ENCODE peak calls at places on chromosomes 2 and 18, in ten cellular contexts. One of them, this sample, is unnamed.

GRCh38 chr18:29028560-29028959 is 851.6 kb upstream of the CDH2 start:
- DNase-seq in naive B cell: no peak
- DNase-seq in G401: no peak
- DNase-seq in NCI-H1436: no peak
- DNase-seq in central memory CD4-positive, alpha-beta T cell: no peak
- DNase-seq in activated CD8-positive, alpha-beta memory T cell treated with anti-CD3 and anti-CD28 coated beads for 4 hours: no peak
- DNase-seq in H7: no peak
- DNase-seq in midbrain: no peak
- DNase-seq in activated gamma-delta T cell treated with anti-CD3 and anti-CD28 coated beads, Interleukin-2, amount 50 U/mL, for 16 hours: no peak
- DNase-seq in nucleus accumbens: no peak
- DNase-seq in this sample: no peak

GRCh38 chr2:15069149-15069548 is 436.6 kb downstream of the LRATD1 start:
- DNase-seq in naive B cell: no peak
- DNase-seq in G401: no peak
- DNase-seq in NCI-H1436: no peak
- DNase-seq in central memory CD4-positive, alpha-beta T cell: no peak
- DNase-seq in activated CD8-positive, alpha-beta memory T cell treated with anti-CD3 and anti-CD28 coated beads for 4 hours: no peak
- DNase-seq in H7: no peak
- DNase-seq in midbrain: no peak
- DNase-seq in activated gamma-delta T cell treated with anti-CD3 and anti-CD28 coated beads, Interleukin-2, amount 50 U/mL, for 16 hours: no peak
- DNase-seq in nucleus accumbens: no peak
- DNase-seq in this sample: no peak

GRCh38 chr2:217222511-217222910 is 362.6 kb upstream of the TNP1 start:
- DNase-seq in naive B cell: peak
- DNase-seq in G401: no peak
- DNase-seq in NCI-H1436: no peak
- DNase-seq in central memory CD4-positive, alpha-beta T cell: no peak
- DNase-seq in activated CD8-positive, alpha-beta memory T cell treated with anti-CD3 and anti-CD28 coated beads for 4 hours: no peak
- DNase-seq in H7: no peak
- DNase-seq in midbrain: no peak
- DNase-seq in activated gamma-delta T cell treated with anti-CD3 and anti-CD28 coated beads, Interleukin-2, amount 50 U/mL, for 16 hours: no peak
- DNase-seq in nucleus accumbens: no peak
- DNase-seq in this sample: peak

GRCh38 chr18:58584219-58585127 is 44.4 kb downstream of the ALPK2 start:
- DNase-seq in naive B cell: no peak
- DNase-seq in G401: no peak
- DNase-seq in NCI-H1436: no peak
- DNase-seq in central memory CD4-positive, alpha-beta T cell: no peak
- DNase-seq in activated CD8-positive, alpha-beta memory T cell treated with anti-CD3 and anti-CD28 coated beads for 4 hours: no peak
- DNase-seq in H7: peak
- DNase-seq in midbrain: no peak
- DNase-seq in activated gamma-delta T cell treated with anti-CD3 and anti-CD28 coated beads, Interleukin-2, amount 50 U/mL, for 16 hours: no peak
- DNase-seq in nucleus accumbens: no peak
- DNase-seq in this sample: no peak

GRCh38 chr2:118249531-118249930 is 161.3 kb downstream of the INSIG2 start:
- DNase-seq in naive B cell: no peak
- DNase-seq in G401: no peak
- DNase-seq in NCI-H1436: no peak
- DNase-seq in central memory CD4-positive, alpha-beta T cell: no peak
- DNase-seq in activated CD8-positive, alpha-beta memory T cell treated with anti-CD3 and anti-CD28 coated beads for 4 hours: no peak
- DNase-seq in H7: no peak
- DNase-seq in midbrain: no peak
- DNase-seq in activated gamma-delta T cell treated with anti-CD3 and anti-CD28 coated beads, Interleukin-2, amount 50 U/mL, for 16 hours: no peak
- DNase-seq in nucleus accumbens: no peak
- DNase-seq in this sample: no peak

GRCh38 chr18:12102136-12102842 is 8.6 kb downstream of the ANKRD62 start:
- DNase-seq in naive B cell: no peak
- DNase-seq in G401: no peak
- DNase-seq in NCI-H1436: no peak
- DNase-seq in central memory CD4-positive, alpha-beta T cell: no peak
- DNase-seq in activated CD8-positive, alpha-beta memory T cell treated with anti-CD3 and anti-CD28 coated beads for 4 hours: no peak
- DNase-seq in H7: no peak
- DNase-seq in midbrain: no peak
- DNase-seq in activated gamma-delta T cell treated with anti-CD3 and anti-CD28 coated beads, Interleukin-2, amount 50 U/mL, for 16 hours: no peak
- DNase-seq in nucleus accumbens: no peak
- DNase-seq in this sample: no peak

GRCh38 chr2:74052732-74053712 is 68.3 kb downstream of the TET3 start:
- DNase-seq in naive B cell: no peak
- DNase-seq in G401: no peak
- DNase-seq in NCI-H1436: no peak
- DNase-seq in central memory CD4-positive, alpha-beta T cell: peak
- DNase-seq in activated CD8-positive, alpha-beta memory T cell treated with anti-CD3 and anti-CD28 coated beads for 4 hours: no peak
- DNase-seq in H7: no peak
- DNase-seq in midbrain: peak
- DNase-seq in activated gamma-delta T cell treated with anti-CD3 and anti-CD28 coated beads, Interleukin-2, amount 50 U/mL, for 16 hours: no peak
- DNase-seq in nucleus accumbens: no peak
- DNase-seq in this sample: peak

GRCh38 chr2:127094509-127095366 is 12.2 kb downstream of the BIN1 start:
- DNase-seq in naive B cell: no peak
- DNase-seq in G401: no peak
- DNase-seq in NCI-H1436: no peak
- DNase-seq in central memory CD4-positive, alpha-beta T cell: no peak
- DNase-seq in activated CD8-positive, alpha-beta memory T cell treated with anti-CD3 and anti-CD28 coated beads for 4 hours: no peak
- DNase-seq in H7: peak
- DNase-seq in midbrain: peak
- DNase-seq in activated gamma-delta T cell treated with anti-CD3 and anti-CD28 coated beads, Interleukin-2, amount 50 U/mL, for 16 hours: no peak
- DNase-seq in nucleus accumbens: peak
- DNase-seq in this sample: no peak

GRCh38 chr2:43212931-43213330 is 13.5 kb downstream of the ZFP36L2 start:
- DNase-seq in naive B cell: no peak
- DNase-seq in G401: no peak
- DNase-seq in NCI-H1436: no peak
- DNase-seq in central memory CD4-positive, alpha-beta T cell: no peak
- DNase-seq in activated CD8-positive, alpha-beta memory T cell treated with anti-CD3 and anti-CD28 coated beads for 4 hours: no peak
- DNase-seq in H7: no peak
- DNase-seq in midbrain: peak
- DNase-seq in activated gamma-delta T cell treated with anti-CD3 and anti-CD28 coated beads, Interleukin-2, amount 50 U/mL, for 16 hours: no peak
- DNase-seq in nucleus accumbens: no peak
- DNase-seq in this sample: no peak

GRCh38 chr2:187514930-187515329 is 39.3 kb downstream of the TFPI start:
- DNase-seq in naive B cell: no peak
- DNase-seq in G401: no peak
- DNase-seq in NCI-H1436: no peak
- DNase-seq in central memory CD4-positive, alpha-beta T cell: no peak
- DNase-seq in activated CD8-positive, alpha-beta memory T cell treated with anti-CD3 and anti-CD28 coated beads for 4 hours: no peak
- DNase-seq in H7: no peak
- DNase-seq in midbrain: no peak
- DNase-seq in activated gamma-delta T cell treated with anti-CD3 and anti-CD28 coated beads, Interleukin-2, amount 50 U/mL, for 16 hours: no peak
- DNase-seq in nucleus accumbens: no peak
- DNase-seq in this sample: no peak

GRCh38 chr2:24722141-24722790 is 70.9 kb downstream of the PTRHD1 start:
- DNase-seq in naive B cell: no peak
- DNase-seq in G401: no peak
- DNase-seq in NCI-H1436: no peak
- DNase-seq in central memory CD4-positive, alpha-beta T cell: no peak
- DNase-seq in activated CD8-positive, alpha-beta memory T cell treated with anti-CD3 and anti-CD28 coated beads for 4 hours: no peak
- DNase-seq in H7: no peak
- DNase-seq in midbrain: no peak
- DNase-seq in activated gamma-delta T cell treated with anti-CD3 and anti-CD28 coated beads, Interleukin-2, amount 50 U/mL, for 16 hours: no peak
- DNase-seq in nucleus accumbens: no peak
- DNase-seq in this sample: no peak

GRCh38 chr2:121868652-121869051 is 113.2 kb downstream of the TSN start:
- DNase-seq in naive B cell: no peak
- DNase-seq in G401: no peak
- DNase-seq in NCI-H1436: no peak
- DNase-seq in central memory CD4-positive, alpha-beta T cell: no peak
- DNase-seq in activated CD8-positive, alpha-beta memory T cell treated with anti-CD3 and anti-CD28 coated beads for 4 hours: no peak
- DNase-seq in H7: no peak
- DNase-seq in midbrain: no peak
- DNase-seq in activated gamma-delta T cell treated with anti-CD3 and anti-CD28 coated beads, Interleukin-2, amount 50 U/mL, for 16 hours: no peak
- DNase-seq in nucleus accumbens: no peak
- DNase-seq in this sample: no peak

GRCh38 chr18:58438984-58439311 is 189.9 kb downstream of the ALPK2 start:
- DNase-seq in naive B cell: no peak
- DNase-seq in G401: no peak
- DNase-seq in NCI-H1436: no peak
- DNase-seq in central memory CD4-positive, alpha-beta T cell: no peak
- DNase-seq in activated CD8-positive, alpha-beta memory T cell treated with anti-CD3 and anti-CD28 coated beads for 4 hours: no peak
- DNase-seq in H7: no peak
- DNase-seq in midbrain: no peak
- DNase-seq in activated gamma-delta T cell treated with anti-CD3 and anti-CD28 coated beads, Interleukin-2, amount 50 U/mL, for 16 hours: no peak
- DNase-seq in nucleus accumbens: no peak
- DNase-seq in this sample: no peak

GRCh38 chr18:62506495-62507143 is 16.2 kb upstream of the ZCCHC2 start:
- DNase-seq in naive B cell: no peak
- DNase-seq in G401: no peak
- DNase-seq in NCI-H1436: no peak
- DNase-seq in central memory CD4-positive, alpha-beta T cell: no peak
- DNase-seq in activated CD8-positive, alpha-beta memory T cell treated with anti-CD3 and anti-CD28 coated beads for 4 hours: no peak
- DNase-seq in H7: peak
- DNase-seq in midbrain: no peak
- DNase-seq in activated gamma-delta T cell treated with anti-CD3 and anti-CD28 coated beads, Interleukin-2, amount 50 U/mL, for 16 hours: no peak
- DNase-seq in nucleus accumbens: no peak
- DNase-seq in this sample: no peak

GRCh38 chr2:226873051-226873620 is 37.3 kb downstream of the RHBDD1 start:
- DNase-seq in naive B cell: no peak
- DNase-seq in G401: no peak
- DNase-seq in NCI-H1436: no peak
- DNase-seq in central memory CD4-positive, alpha-beta T cell: no peak
- DNase-seq in activated CD8-positive, alpha-beta memory T cell treated with anti-CD3 and anti-CD28 coated beads for 4 hours: no peak
- DNase-seq in H7: no peak
- DNase-seq in midbrain: no peak
- DNase-seq in activated gamma-delta T cell treated with anti-CD3 and anti-CD28 coated beads, Interleukin-2, amount 50 U/mL, for 16 hours: no peak
- DNase-seq in nucleus accumbens: no peak
- DNase-seq in this sample: no peak

GRCh38 chr18:8277270-8277669 is 332.0 kb upstream of the RAB12 start:
- DNase-seq in naive B cell: no peak
- DNase-seq in G401: no peak
- DNase-seq in NCI-H1436: no peak
- DNase-seq in central memory CD4-positive, alpha-beta T cell: no peak
- DNase-seq in activated CD8-positive, alpha-beta memory T cell treated with anti-CD3 and anti-CD28 coated beads for 4 hours: no peak
- DNase-seq in H7: no peak
- DNase-seq in midbrain: no peak
- DNase-seq in activated gamma-delta T cell treated with anti-CD3 and anti-CD28 coated beads, Interleukin-2, amount 50 U/mL, for 16 hours: no peak
- DNase-seq in nucleus accumbens: no peak
- DNase-seq in this sample: no peak

GRCh38 chr2:200081221-200081620 is 125.8 kb downstream of the MAIP1 start:
- DNase-seq in naive B cell: no peak
- DNase-seq in G401: no peak
- DNase-seq in NCI-H1436: no peak
- DNase-seq in central memory CD4-positive, alpha-beta T cell: no peak
- DNase-seq in activated CD8-positive, alpha-beta memory T cell treated with anti-CD3 and anti-CD28 coated beads for 4 hours: no peak
- DNase-seq in H7: peak
- DNase-seq in midbrain: no peak
- DNase-seq in activated gamma-delta T cell treated with anti-CD3 and anti-CD28 coated beads, Interleukin-2, amount 50 U/mL, for 16 hours: no peak
- DNase-seq in nucleus accumbens: no peak
- DNase-seq in this sample: no peak

GRCh38 chr2:122145805-122146204 is 390.4 kb downstream of the TSN start:
- DNase-seq in naive B cell: no peak
- DNase-seq in G401: peak
- DNase-seq in NCI-H1436: no peak
- DNase-seq in central memory CD4-positive, alpha-beta T cell: no peak
- DNase-seq in activated CD8-positive, alpha-beta memory T cell treated with anti-CD3 and anti-CD28 coated beads for 4 hours: no peak
- DNase-seq in H7: no peak
- DNase-seq in midbrain: no peak
- DNase-seq in activated gamma-delta T cell treated with anti-CD3 and anti-CD28 coated beads, Interleukin-2, amount 50 U/mL, for 16 hours: no peak
- DNase-seq in nucleus accumbens: no peak
- DNase-seq in this sample: no peak

GRCh38 chr2:239726091-239726591 is 299.0 kb downstream of the NDUFA10 start:
- DNase-seq in naive B cell: no peak
- DNase-seq in G401: no peak
- DNase-seq in NCI-H1436: no peak
- DNase-seq in central memory CD4-positive, alpha-beta T cell: no peak
- DNase-seq in activated CD8-positive, alpha-beta memory T cell treated with anti-CD3 and anti-CD28 coated beads for 4 hours: no peak
- DNase-seq in H7: peak
- DNase-seq in midbrain: no peak
- DNase-seq in activated gamma-delta T cell treated with anti-CD3 and anti-CD28 coated beads, Interleukin-2, amount 50 U/mL, for 16 hours: no peak
- DNase-seq in nucleus accumbens: no peak
- DNase-seq in this sample: no peak

GRCh38 chr2:183925281-183925680 is 673.0 kb upstream of the ZNF804A start:
- DNase-seq in naive B cell: no peak
- DNase-seq in G401: no peak
- DNase-seq in NCI-H1436: no peak
- DNase-seq in central memory CD4-positive, alpha-beta T cell: no peak
- DNase-seq in activated CD8-positive, alpha-beta memory T cell treated with anti-CD3 and anti-CD28 coated beads for 4 hours: no peak
- DNase-seq in H7: no peak
- DNase-seq in midbrain: no peak
- DNase-seq in activated gamma-delta T cell treated with anti-CD3 and anti-CD28 coated beads, Interleukin-2, amount 50 U/mL, for 16 hours: no peak
- DNase-seq in nucleus accumbens: no peak
- DNase-seq in this sample: no peak

GRCh38 chr2:46913471-46914381 is 1.9 kb downstream of the MCFD2 start:
- DNase-seq in naive B cell: no peak
- DNase-seq in G401: peak
- DNase-seq in NCI-H1436: no peak
- DNase-seq in central memory CD4-positive, alpha-beta T cell: no peak
- DNase-seq in activated CD8-positive, alpha-beta memory T cell treated with anti-CD3 and anti-CD28 coated beads for 4 hours: no peak
- DNase-seq in H7: peak
- DNase-seq in midbrain: no peak
- DNase-seq in activated gamma-delta T cell treated with anti-CD3 and anti-CD28 coated beads, Interleukin-2, amount 50 U/mL, for 16 hours: no peak
- DNase-seq in nucleus accumbens: no peak
- DNase-seq in this sample: no peak

GRCh38 chr2:160928854-160929301 is 231.3 kb upstream of the TANK start:
- DNase-seq in naive B cell: no peak
- DNase-seq in G401: no peak
- DNase-seq in NCI-H1436: no peak
- DNase-seq in central memory CD4-positive, alpha-beta T cell: no peak
- DNase-seq in activated CD8-positive, alpha-beta memory T cell treated with anti-CD3 and anti-CD28 coated beads for 4 hours: no peak
- DNase-seq in H7: no peak
- DNase-seq in midbrain: no peak
- DNase-seq in activated gamma-delta T cell treated with anti-CD3 and anti-CD28 coated beads, Interleukin-2, amount 50 U/mL, for 16 hours: no peak
- DNase-seq in nucleus accumbens: no peak
- DNase-seq in this sample: no peak

GRCh38 chr2:127811397-127811860 is 458 bp upstream of the WDR33 start:
- DNase-seq in naive B cell: no peak
- DNase-seq in G401: no peak
- DNase-seq in NCI-H1436: no peak
- DNase-seq in central memory CD4-positive, alpha-beta T cell: no peak
- DNase-seq in activated CD8-positive, alpha-beta memory T cell treated with anti-CD3 and anti-CD28 coated beads for 4 hours: no peak
- DNase-seq in H7: no peak
- DNase-seq in midbrain: no peak
- DNase-seq in activated gamma-delta T cell treated with anti-CD3 and anti-CD28 coated beads, Interleukin-2, amount 50 U/mL, for 16 hours: no peak
- DNase-seq in nucleus accumbens: peak
- DNase-seq in this sample: no peak

GRCh38 chr2:122031544-122032263 is 276.3 kb downstream of the TSN start:
- DNase-seq in naive B cell: no peak
- DNase-seq in G401: no peak
- DNase-seq in NCI-H1436: no peak
- DNase-seq in central memory CD4-positive, alpha-beta T cell: no peak
- DNase-seq in activated CD8-positive, alpha-beta memory T cell treated with anti-CD3 and anti-CD28 coated beads for 4 hours: no peak
- DNase-seq in H7: no peak
- DNase-seq in midbrain: no peak
- DNase-seq in activated gamma-delta T cell treated with anti-CD3 and anti-CD28 coated beads, Interleukin-2, amount 50 U/mL, for 16 hours: no peak
- DNase-seq in nucleus accumbens: no peak
- DNase-seq in this sample: no peak

GRCh38 chr2:112027767-112028166 is 27.3 kb upstream of the TMEM87B start:
- DNase-seq in naive B cell: no peak
- DNase-seq in G401: no peak
- DNase-seq in NCI-H1436: no peak
- DNase-seq in central memory CD4-positive, alpha-beta T cell: no peak
- DNase-seq in activated CD8-positive, alpha-beta memory T cell treated with anti-CD3 and anti-CD28 coated beads for 4 hours: no peak
- DNase-seq in H7: no peak
- DNase-seq in midbrain: no peak
- DNase-seq in activated gamma-delta T cell treated with anti-CD3 and anti-CD28 coated beads, Interleukin-2, amount 50 U/mL, for 16 hours: no peak
- DNase-seq in nucleus accumbens: no peak
- DNase-seq in this sample: no peak

GRCh38 chr2:12534646-12535263 is 182.0 kb upstream of the TRIB2 start:
- DNase-seq in naive B cell: no peak
- DNase-seq in G401: no peak
- DNase-seq in NCI-H1436: no peak
- DNase-seq in central memory CD4-positive, alpha-beta T cell: no peak
- DNase-seq in activated CD8-positive, alpha-beta memory T cell treated with anti-CD3 and anti-CD28 coated beads for 4 hours: no peak
- DNase-seq in H7: no peak
- DNase-seq in midbrain: no peak
- DNase-seq in activated gamma-delta T cell treated with anti-CD3 and anti-CD28 coated beads, Interleukin-2, amount 50 U/mL, for 16 hours: no peak
- DNase-seq in nucleus accumbens: no peak
- DNase-seq in this sample: no peak

GRCh38 chr2:224894356-224894755 is 147.9 kb downstream of the DOCK10 start:
- DNase-seq in naive B cell: peak
- DNase-seq in G401: no peak
- DNase-seq in NCI-H1436: no peak
- DNase-seq in central memory CD4-positive, alpha-beta T cell: no peak
- DNase-seq in activated CD8-positive, alpha-beta memory T cell treated with anti-CD3 and anti-CD28 coated beads for 4 hours: no peak
- DNase-seq in H7: no peak
- DNase-seq in midbrain: peak
- DNase-seq in activated gamma-delta T cell treated with anti-CD3 and anti-CD28 coated beads, Interleukin-2, amount 50 U/mL, for 16 hours: no peak
- DNase-seq in nucleus accumbens: no peak
- DNase-seq in this sample: no peak

This sample was measured in immature natural killer cell.